ENCODE peak calls at places on chromosomes 6 and 20, in seven cellular contexts. Z, C, D, H, E, X and I are unnamed samples.

GRCh38 chr6:170205126-170205525 is 85.8 kb downstream of the DLL1 start:
- DNase-seq in X (no peak), Z (no peak), H (no peak), D (no peak), C (no peak), E (no peak), I (no peak)

GRCh38 chr6:16305246-16305725 is 66.9 kb downstream of the GMPR start:
- DNase-seq in D (no peak), E (no peak), X (no peak), H (no peak), Z (no peak), C (no peak), I (no peak)

GRCh38 chr6:44225579-44226325 is 2.4 kb downstream of the SLC29A1 start:
- DNase-seq in H (no peak), Z (no peak), X (no peak), E (no peak), C (no peak), D (no peak), I (no peak)

GRCh38 chr20:38406476-38406875 is 28.7 kb downstream of the SNHG17 start:
- DNase-seq in X (no peak), C (no peak), Z (no peak), H (no peak), E (no peak), D (no peak), I (no peak)

GRCh38 chr6:106102034-106102433 is 15.9 kb downstream of the PRDM1 start:
- DNase-seq in C (no peak), H (no peak), D (no peak), Z (no peak), E (no peak), X (no peak), I (no peak)

GRCh38 chr6:47034421-47034820 is 7.7 kb downstream of the ADGRF1 start:
- DNase-seq in D (no peak), C (no peak), Z (no peak), H (peak), E (no peak), X (no peak), I (no peak)

GRCh38 chr6:97630592-97630991 is 347.6 kb upstream of the MMS22L start:
- DNase-seq in E (no peak), C (no peak), D (no peak), X (no peak), Z (no peak), H (peak), I (no peak)

GRCh38 chr6:13098808-13099570 is 229.3 kb downstream of the TBC1D7 start:
- DNase-seq in H (no peak), X (no peak), Z (no peak), D (no peak), E (no peak), C (no peak), I (no peak)

GRCh38 chr6:145633981-145634627 is 101.2 kb downstream of the EPM2A start:
- DNase-seq in X (peak), C (peak), H (peak), E (peak), D (no peak), Z (peak), I (peak)

GRCh38 chr20:44901972-44902371 is 7.9 kb upstream of the PABPC1L start:
- DNase-seq in D (no peak), C (no peak), E (no peak), H (peak), Z (no peak), X (peak), I (no peak)

GRCh38 chr20:3041818-3042504 is 1.5 kb upstream of the GNRH2 start:
- DNase-seq in X (peak), D (no peak), C (no peak), E (no peak), H (no peak), Z (no peak), I (peak)

GRCh38 chr20:59958626-59959025 is 403 bp downstream of the CDH26 start:
- DNase-seq in C (no peak), D (no peak), H (no peak), X (no peak), E (no peak), Z (peak), I (no peak)

GRCh38 chr6:132607544-132608233 is 16.4 kb downstream of the TAAR2 start:
- DNase-seq in E (no peak), C (no peak), Z (no peak), D (no peak), H (peak), X (no peak), I (no peak)

GRCh38 chr6:99121748-99122147 is 174.0 kb upstream of the FBXL4 start:
- DNase-seq in C (no peak), X (no peak), D (no peak), E (no peak), Z (no peak), H (no peak), I (no peak)

GRCh38 chr6:38876470-38876869 is 161.4 kb downstream of the DNAH8 start:
- DNase-seq in X (no peak), E (no peak), Z (no peak), H (no peak), D (no peak), C (no peak), I (peak)

GRCh38 chr6:36224918-36225461 is 28.4 kb downstream of the BRPF3 start:
- DNase-seq in C (no peak), X (peak), E (no peak), H (peak), D (no peak), Z (peak), I (no peak)

GRCh38 chr20:31605902-31606677 is 1.0 kb downstream of the ID1 start:
- DNase-seq in C (peak), X (peak), D (no peak), E (peak), Z (peak), H (peak), I (no peak)

GRCh38 chr6:5335020-5335419 is 73.7 kb downstream of the FARS2 start:
- DNase-seq in D (no peak), C (no peak), X (no peak), E (no peak), Z (no peak), H (no peak), I (no peak)

GRCh38 chr6:143757346-143757832 is 79.6 kb downstream of the PHACTR2 start:
- DNase-seq in X (no peak), Z (no peak), C (no peak), D (no peak), H (no peak), E (no peak), I (no peak)

GRCh38 chr6:159908535-159908934 is 17.7 kb downstream of the MAS1 start:
- DNase-seq in D (no peak), X (peak), C (no peak), Z (no peak), H (no peak), E (no peak), I (no peak)

GRCh38 chr6:150725795-150726194 is 126.1 kb downstream of the PLEKHG1 start:
- DNase-seq in E (no peak), D (no peak), C (no peak), X (no peak), H (no peak), Z (no peak), I (no peak)

GRCh38 chr6:52183131-52183530 is 3.0 kb upstream of the IL17A start:
- DNase-seq in H (no peak), Z (no peak), X (no peak), C (peak), E (no peak), D (no peak), I (no peak)

GRCh38 chr6:75199856-75200255 is 6.0 kb downstream of the COL12A1 start:
- DNase-seq in C (no peak), H (no peak), X (no peak), D (no peak), Z (no peak), E (no peak), I (no peak)

GRCh38 chr6:138833819-138834539 is 38.1 kb downstream of the ECT2L start:
- DNase-seq in H (no peak), X (peak), Z (no peak), C (peak), E (no peak), D (no peak), I (no peak)

GRCh38 chr6:156869986-156870398 is 92.8 kb downstream of the ARID1B start:
- DNase-seq in D (no peak), X (no peak), C (peak), Z (no peak), E (no peak), H (no peak), I (no peak)

GRCh38 chr6:152462716-152463115 is 174.4 kb downstream of the SYNE1 start:
- DNase-seq in Z (no peak), E (no peak), D (no peak), C (no peak), H (no peak), X (no peak), I (no peak)

GRCh38 chr6:23503173-23503572 is 622.8 kb upstream of the NRSN1 start:
- DNase-seq in H (no peak), D (no peak), E (no peak), Z (no peak), C (no peak), X (no peak), I (no peak)

GRCh38 chr6:141164042-141164748 is 968.5 kb upstream of the GJE1 start:
- DNase-seq in H (peak), Z (no peak), C (no peak), X (peak), E (no peak), D (no peak), I (no peak)

GRCh38 chr6:159939591-159940016 is 29.3 kb upstream of the IGF2R start:
- DNase-seq in D (no peak), C (no peak), H (no peak), E (no peak), X (peak), Z (no peak), I (peak)

GRCh38 chr20:4736875-4737274 is 15.2 kb downstream of the PRND start:
- DNase-seq in C (no peak), X (no peak), H (no peak), D (no peak), E (no peak), Z (no peak), I (no peak)

DNA sequence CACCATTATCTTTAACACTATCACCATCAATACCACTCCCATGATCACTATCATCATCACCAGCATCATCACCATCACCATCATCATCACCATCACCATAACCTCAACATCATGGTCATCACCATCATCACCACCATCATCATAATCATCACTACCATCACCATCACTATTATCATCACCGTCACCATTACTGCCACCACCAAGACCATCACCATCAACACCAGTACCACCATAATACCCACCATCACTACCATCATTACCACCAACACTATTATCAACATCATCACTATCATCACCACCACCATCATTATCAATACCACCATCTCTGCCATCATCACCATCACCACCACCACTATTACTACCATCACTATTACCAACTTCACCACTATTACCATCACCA is 32.7 kb upstream of the CST1 start:
- DNase-seq in E (no peak), C (no peak), D (no peak), X (no peak), H (no peak), Z (no peak), I (no peak)
- H3K4me3 ChIP-seq in E (no peak), C (no peak), D (no peak), X (no peak), H (no peak), Z (no peak), I (no peak)

GRCh38 chr6:71126506-71126905 is 162.1 kb upstream of the OGFRL1 start:
- DNase-seq in E (no peak), Z (no peak), C (no peak), D (no peak), X (no peak), H (no peak), I (no peak)

GRCh38 chr6:71125216-71125615 is 163.4 kb upstream of the OGFRL1 start:
- DNase-seq in Z (no peak), C (no peak), D (no peak), E (no peak), H (no peak), X (no peak), I (no peak)

GRCh38 chr6:71119560-71119959 is 162.7 kb upstream of the B3GAT2 start:
- DNase-seq in D (no peak), H (no peak), Z (no peak), E (no peak), X (no peak), C (no peak), I (no peak)

GRCh38 chr6:71124340-71124739 is 164.3 kb upstream of the OGFRL1 start:
- DNase-seq in X (peak), E (no peak), D (no peak), H (no peak), Z (no peak), C (no peak), I (no peak)

DNA sequence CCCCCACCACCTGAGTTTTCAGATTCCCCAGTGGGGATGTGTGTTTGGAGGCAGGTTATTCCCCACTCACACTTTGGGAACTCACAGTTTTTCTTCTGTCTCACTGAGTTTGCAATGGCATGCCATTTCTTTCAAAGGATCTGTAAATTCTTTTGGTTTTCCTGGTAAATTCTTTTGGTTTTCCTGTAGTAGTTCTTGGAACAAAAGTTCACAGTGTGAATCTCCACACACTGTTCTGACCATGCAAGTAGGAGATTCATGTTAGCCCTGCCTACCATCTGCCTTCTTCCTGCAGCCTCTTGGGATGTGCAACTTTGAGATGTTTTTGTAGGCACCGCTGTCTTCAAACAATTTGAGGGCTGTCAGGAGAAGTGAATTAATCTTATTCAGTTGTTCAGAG is 165.6 kb upstream of the OGFRL1 start:
- DNase-seq in D (no peak), Z (no peak), E (no peak), C (no peak), H (no peak), X (peak), I (no peak)
- TF ChIP-seq CTCF in D (no peak), Z (no peak), E (no peak), C (no peak), H (no peak), X (no peak), I (no peak)

GRCh38 chr6:90478789-90479602 is 107.9 kb downstream of the MAP3K7 start:
- DNase-seq in D (no peak), C (peak), Z (peak), H (peak), E (peak), X (peak), I (peak)

GRCh38 chr6:90478278-90478677 is 108.6 kb downstream of the MAP3K7 start:
- DNase-seq in C (no peak), X (no peak), D (no peak), E (no peak), Z (peak), H (no peak), I (no peak)

GRCh38 chr6:90477366-90477765 is 109.5 kb downstream of the MAP3K7 start:
- DNase-seq in X (no peak), H (no peak), D (no peak), Z (no peak), C (no peak), E (no peak), I (no peak)

GRCh38 chr6:90483116-90483839 is 103.6 kb downstream of the MAP3K7 start:
- DNase-seq in Z (no peak), H (peak), C (no peak), X (peak), E (no peak), D (no peak), I (no peak)

GRCh38 chr6:90479603-90479926 is 107.3 kb downstream of the MAP3K7 start:
- DNase-seq in Z (no peak), H (no peak), C (no peak), E (no peak), X (no peak), D (no peak), I (no peak)
- H3K4me3 ChIP-seq in Z (no peak), H (no peak), C (no peak), E (no peak), X (no peak), D (no peak), I (no peak)

DNA sequence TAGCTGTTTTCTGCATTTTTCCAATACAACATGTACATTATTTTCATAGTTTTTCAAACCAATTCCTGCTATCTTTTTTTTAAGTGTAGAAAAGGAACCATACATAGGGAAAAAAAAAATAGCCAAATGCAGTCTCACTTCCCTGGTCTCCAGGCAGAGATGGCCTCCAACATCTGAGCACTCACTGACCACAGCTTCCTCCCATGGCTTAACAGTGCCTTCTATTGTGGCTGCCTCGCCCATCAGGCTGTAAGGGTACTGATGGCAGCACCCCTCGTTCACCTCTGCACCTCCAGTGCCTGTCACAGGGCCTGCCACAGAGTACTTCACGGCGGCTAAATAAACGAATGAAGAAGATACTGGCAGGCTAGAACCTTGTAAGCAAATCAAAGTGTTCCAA is 591.1 kb downstream of the PTPRT start:
- DNase-seq in Z (no peak), E (no peak), X (no peak), D (no peak), H (no peak), C (no peak), I (no peak)
- TF ChIP-seq CTCF in Z (no peak), E (no peak), X (no peak), D (no peak), H (no peak), C (no peak), I (no peak)

GRCh38 chr6:53985361-53985760 is 125.9 kb upstream of the MLIP start:
- DNase-seq in D (no peak), E (no peak), Z (no peak), H (no peak), C (no peak), X (peak), I (no peak)

GRCh38 chr6:53984581-53984980 is 126.7 kb upstream of the MLIP start:
- DNase-seq in H (peak), Z (no peak), E (no peak), D (no peak), C (no peak), X (no peak), I (no peak)

GRCh38 chr6:53987527-53987888 is 123.7 kb upstream of the MLIP start:
- DNase-seq in D (no peak), X (no peak), C (no peak), H (no peak), E (no peak), Z (no peak), I (no peak)

GRCh38 chr6:53986721-53987526 is 124.3 kb upstream of the MLIP start:
- DNase-seq in Z (no peak), C (peak), E (no peak), X (peak), H (no peak), D (no peak), I (no peak)

GRCh38 chr6:53986165-53986720 is 125.0 kb upstream of the MLIP start:
- DNase-seq in C (peak), E (no peak), H (peak), X (peak), D (no peak), Z (peak), I (no peak)
- H3K4me3 ChIP-seq in C (no peak), E (no peak), H (no peak), X (no peak), D (no peak), Z (no peak), I (no peak)

GRCh38 chr6:34425498-34426410 is at the start of gene RPS10:
- DNase-seq in E (peak), Z (peak), X (peak), D (peak), C (peak), H (peak), I (peak)
- TF ChIP-seq CTCF in E (no peak), Z (no peak), X (no peak), D (peak), C (no peak), H (no peak), I (no peak)

GRCh38 chr6:149246691-149247384 is 70.7 kb upstream of the TAB2 start:
- DNase-seq in D (no peak), H (no peak), Z (no peak), E (no peak), X (no peak), C (no peak), I (no peak)

GRCh38 chr6:149249370-149250357 is 67.8 kb upstream of the TAB2 start:
- DNase-seq in H (peak), E (no peak), X (peak), D (no peak), Z (no peak), C (no peak), I (no peak)

GRCh38 chr6:149250982-149251381 is 66.5 kb upstream of the TAB2 start:
- DNase-seq in E (no peak), Z (no peak), X (no peak), C (no peak), H (no peak), D (no peak), I (no peak)

GRCh38 chr6:149247385-149247763 is 70.1 kb upstream of the TAB2 start:
- DNase-seq in C (no peak), E (no peak), D (no peak), X (no peak), Z (no peak), H (no peak), I (no peak)

DNA sequence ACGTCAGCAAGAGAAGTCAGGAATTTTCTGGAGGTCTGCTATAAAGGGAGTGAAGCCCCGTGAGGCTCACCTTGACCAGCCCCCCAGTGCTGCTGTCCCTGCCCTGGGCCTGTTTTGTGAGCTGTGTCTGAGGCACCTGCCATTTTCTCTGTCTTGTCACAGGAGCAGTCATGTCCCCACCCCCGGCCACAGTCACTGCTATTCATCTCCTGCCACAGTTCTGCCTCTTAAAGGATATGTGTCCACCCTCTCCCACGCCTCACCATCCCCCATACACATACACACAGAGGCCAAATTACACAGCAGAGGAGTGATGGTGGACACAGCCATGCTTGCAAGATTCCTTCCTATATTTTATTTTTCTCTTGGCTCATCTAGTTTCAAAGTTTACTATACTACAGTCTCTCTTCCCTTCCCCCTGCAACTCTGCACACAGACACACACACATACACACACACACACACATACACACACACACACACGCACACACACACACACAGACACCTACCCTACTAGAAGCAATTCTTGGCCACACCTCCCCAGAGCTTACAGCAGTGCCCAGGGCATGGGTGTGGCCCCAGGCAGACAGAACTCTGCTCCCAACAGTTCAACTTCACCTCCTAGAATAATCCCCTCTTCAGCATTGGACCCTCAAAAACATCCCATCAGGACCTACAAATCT is 68.7 kb upstream of the TAB2 start:
- DNase-seq in E (peak), C (peak), Z (no peak), H (peak), X (no peak), D (no peak), I (no peak)
- H3K4me3 ChIP-seq in E (no peak), C (no peak), Z (no peak), H (no peak), X (no peak), D (no peak), I (no peak)